ENCODE peak calls at places on chromosomes 13 and 19, in nine cellular contexts. G is stimulated activated CD4-positive, alpha-beta T cell treated with anti-CD3 and anti-CD28 coated beads, Interleukin-1b, Interleukin-23, amount 100 ng/mL, for 4 hours; X is NCI-H1092 treated with DMSO at 0.1 percent for 48 hours; L is activated T-helper 9 cell treated with anti-CD3 and anti-CD28 coated beads, Interleukin-2, amount 50 U/mL, for 16 hours; F is C1 segment of cervical spinal cord; E is NCI-H510A treated with DMSO at 0.1 percent for 48 hours; Q is HT1080; V is GM23248; R is activated CD4-positive, alpha-beta memory T cell treated with anti-CD3 and anti-CD28 coated beads, Interleukin-2, amount 10 ng/mL, durations not matched to agents 7 days and 5 days. M is an unnamed sample.

GRCh38 chr13:23325191-23325590 is 108.3 kb downstream of the SACS start:
- DNase-seq in G (no peak), X (no peak), L (no peak), F (no peak), E (peak), Q (no peak), V (no peak), R (no peak), M (no peak)

GRCh38 chr19:57434386-57435061 is 601 bp upstream of the ZNF749 start:
- DNase-seq in G (no peak), X (no peak), L (no peak), F (no peak), E (peak), Q (no peak), V (peak), R (no peak), M (no peak)

GRCh38 chr13:62278271-62278670 is 862.6 kb upstream of the PCDH20 start:
- DNase-seq in G (no peak), X (no peak), L (no peak), F (no peak), E (no peak), Q (no peak), V (no peak), R (no peak), M (no peak)

GRCh38 chr19:47613165-47614146 is 4.5 kb downstream of the BICRA start:
- DNase-seq in G (no peak), X (no peak), L (no peak), F (no peak), E (no peak), Q (peak), V (peak), R (no peak), M (peak)

GRCh38 chr19:33339016-33339749 is 34.3 kb upstream of the CEBPG start:
- DNase-seq in G (no peak), X (no peak), L (no peak), F (no peak), E (no peak), Q (peak), V (no peak), R (no peak), M (no peak)

GRCh38 chr13:83879431-83880171 is 2.7 kb downstream of the SLITRK1 start:
- DNase-seq in G (no peak), X (peak), L (no peak), F (peak), E (no peak), Q (no peak), V (peak), R (no peak), M (no peak)

GRCh38 chr13:40271931-40272775 is 394.3 kb downstream of the FOXO1 start:
- DNase-seq in G (peak), X (no peak), L (peak), F (peak), E (no peak), Q (peak), V (peak), R (peak), M (peak)

GRCh38 chr13:94673841-94674240 is 38.5 kb downstream of the SOX21 start:
- DNase-seq in G (no peak), X (no peak), L (no peak), F (no peak), E (no peak), Q (no peak), V (no peak), R (no peak), M (no peak)

GRCh38 chr19:48968179-48968661 is 3.1 kb downstream of the FTL start:
- DNase-seq in G (no peak), X (no peak), L (no peak), F (no peak), E (no peak), Q (no peak), V (peak), R (no peak), M (no peak)

GRCh38 chr19:16319466-16319865 is 5.2 kb upstream of the KLF2 start:
- DNase-seq in G (no peak), X (no peak), L (no peak), F (no peak), E (no peak), Q (no peak), V (peak), R (no peak), M (no peak)

GRCh38 chr19:5621945-5622464 is 571 bp downstream of the SAFB2 start:
- DNase-seq in G (peak), X (no peak), L (no peak), F (peak), E (no peak), Q (peak), V (peak), R (peak), M (no peak)

GRCh38 chr19:2154587-2155075 is 3.3 kb upstream of the AP3D1 start:
- DNase-seq in G (no peak), X (no peak), L (no peak), F (no peak), E (no peak), Q (no peak), V (peak), R (no peak), M (no peak)

GRCh38 chr13:25881946-25882574 is 169.8 kb downstream of the SHISA2 start:
- DNase-seq in G (no peak), X (peak), L (no peak), F (no peak), E (peak), Q (no peak), V (no peak), R (no peak), M (no peak)

GRCh38 chr13:47038196-47038595 is 141.3 kb upstream of the HTR2A start:
- DNase-seq in G (no peak), X (no peak), L (no peak), F (no peak), E (no peak), Q (no peak), V (peak), R (no peak), M (no peak)

GRCh38 chr13:46229251-46229650 is 17.5 kb downstream of the LRRC63 start:
- DNase-seq in G (no peak), X (no peak), L (no peak), F (no peak), E (no peak), Q (no peak), V (no peak), R (no peak), M (no peak)

GRCh38 chr19:57110592-57111328 is 9.0 kb upstream of the USP29 start:
- DNase-seq in G (no peak), X (no peak), L (no peak), F (no peak), E (no peak), Q (peak), V (peak), R (no peak), M (no peak)

GRCh38 chr19:38665950-38666661 is 18.7 kb downstream of the ACTN4 start:
- DNase-seq in G (no peak), X (no peak), L (no peak), F (no peak), E (no peak), Q (no peak), V (peak), R (no peak), M (peak)

GRCh38 chr13:76696370-76696769 is 189.8 kb downstream of the KCTD12 start:
- DNase-seq in G (no peak), X (no peak), L (no peak), F (no peak), E (no peak), Q (no peak), V (peak), R (no peak), M (no peak)

GRCh38 chr13:27367570-27367969 is 56.8 kb upstream of the GTF3A start:
- DNase-seq in G (no peak), X (peak), L (no peak), F (no peak), E (peak), Q (no peak), V (no peak), R (no peak), M (no peak)

GRCh38 chr13:101575591-101575990 is 123.1 kb downstream of the ITGBL1 start:
- DNase-seq in G (no peak), X (no peak), L (no peak), F (no peak), E (no peak), Q (no peak), V (peak), R (no peak), M (no peak)

GRCh38 chr13:74560325-74560724 is 426.1 kb upstream of the KLF12 start:
- DNase-seq in G (no peak), X (no peak), L (no peak), F (no peak), E (no peak), Q (no peak), V (no peak), R (no peak), M (no peak)

GRCh38 chr13:37540228-37540627 is 58.3 kb downstream of the POSTN start:
- DNase-seq in G (no peak), X (no peak), L (no peak), F (no peak), E (no peak), Q (peak), V (peak), R (no peak), M (no peak)

GRCh38 chr19:53086949-53087348 is 16.3 kb downstream of the ZNF160 start:
- DNase-seq in G (no peak), X (no peak), L (no peak), F (peak), E (no peak), Q (no peak), V (no peak), R (no peak), M (peak)

GRCh38 chr13:110338441-110339101 is 31.5 kb downstream of the COL4A2 start:
- DNase-seq in G (no peak), X (no peak), L (no peak), F (no peak), E (no peak), Q (no peak), V (peak), R (no peak), M (no peak)

GRCh38 chr13:37009692-37010091 is 9.1 kb downstream of the EXOSC8 start:
- DNase-seq in G (no peak), X (no peak), L (no peak), F (no peak), E (no peak), Q (no peak), V (no peak), R (no peak), M (no peak)

GRCh38 chr19:47081095-47081494 is 32.5 kb downstream of the ZC3H4 start:
- DNase-seq in G (no peak), X (no peak), L (no peak), F (no peak), E (no peak), Q (no peak), V (peak), R (no peak), M (no peak)

GRCh38 chr13:93549326-93549855 is 322.8 kb downstream of the GPC6 start:
- DNase-seq in G (no peak), X (no peak), L (no peak), F (no peak), E (no peak), Q (peak), V (peak), R (no peak), M (no peak)

GRCh38 chr13:94640676-94641075 is 39.0 kb downstream of the GPR180 start:
- DNase-seq in G (no peak), X (no peak), L (no peak), F (no peak), E (no peak), Q (no peak), V (peak), R (no peak), M (no peak)

GRCh38 chr13:114124921-114125320 is 7.5 kb downstream of the RASA3 start:
- DNase-seq in G (peak), X (no peak), L (peak), F (no peak), E (no peak), Q (peak), V (peak), R (peak), M (peak)

GRCh38 chr13:108031859-108032258 is 183.5 kb downstream of the LIG4 start:
- DNase-seq in G (no peak), X (no peak), L (no peak), F (no peak), E (no peak), Q (no peak), V (no peak), R (no peak), M (no peak)

GRCh38 chr19:46714523-46715106 is 2.3 kb downstream of the PRKD2 start:
- DNase-seq in G (peak), X (no peak), L (peak), F (no peak), E (peak), Q (no peak), V (peak), R (peak), M (peak)

GRCh38 chr19:10163557-10163956 is 31.2 kb downstream of the DNMT1 start:
- DNase-seq in G (no peak), X (no peak), L (no peak), F (no peak), E (no peak), Q (no peak), V (no peak), R (no peak), M (no peak)

GRCh38 chr13:90628471-90628870 is 719.0 kb upstream of the MIR17HG start:
- DNase-seq in G (no peak), X (no peak), L (no peak), F (no peak), E (no peak), Q (no peak), V (no peak), R (no peak), M (no peak)

M was measured in dermis microvascular lymphatic vessel endothelial cell.